ENCODE peak calls at places on chromosomes 4 and X, in five cellular contexts. One of them, this sample, is unnamed.
A peak's percentile ranks its signal among the peaks of the same experiment; 100 is the strongest.

GRCh38 chrX:53047228-53047627 is 1.4 kb upstream of the GPR173 start:
- DNase-seq in SK-N-MC: no peak
- DNase-seq in GM23248: peak; percentile 51
- DNase-seq in fibroblast of lung: peak; percentile 13
- DNase-seq in mammary epithelial cell: no peak
- DNase-seq in this sample: no peak

GRCh38 chrX:13876652-13877051 is 59.8 kb upstream of the GPM6B start:
- DNase-seq in SK-N-MC: no peak
- DNase-seq in fibroblast of lung: peak; percentile 59
- DNase-seq in mammary epithelial cell: peak; percentile 66
- DNase-seq in GM23248: peak; percentile 40
- DNase-seq in this sample: peak; percentile 52

GRCh38 chrX:39492495-39493162 is 605.1 kb downstream of the BCOR start:
- DNase-seq in fibroblast of lung: no peak
- DNase-seq in GM23248: no peak
- DNase-seq in mammary epithelial cell: peak; percentile 14
- DNase-seq in SK-N-MC: no peak
- DNase-seq in this sample: no peak

GRCh38 chrX:107355533-107355932 is 93.9 kb upstream of the FRMPD3 start:
- DNase-seq in GM23248: no peak
- DNase-seq in SK-N-MC: no peak
- DNase-seq in fibroblast of lung: no peak
- DNase-seq in mammary epithelial cell: no peak
- DNase-seq in this sample: no peak

GRCh38 chr4:179051211-179051610 is 1609.0 kb upstream of the AGA start:
- DNase-seq in SK-N-MC: no peak
- DNase-seq in fibroblast of lung: no peak
- DNase-seq in mammary epithelial cell: no peak
- DNase-seq in GM23248: no peak
- DNase-seq in this sample: no peak

GRCh38 chr4:121070696-121071639 is 1.4 kb downstream of the NDNF start:
- DNase-seq in mammary epithelial cell: no peak
- DNase-seq in SK-N-MC: no peak
- DNase-seq in GM23248: peak; percentile 85
- DNase-seq in fibroblast of lung: peak; percentile 43
- DNase-seq in this sample: no peak

GRCh38 chr4:53943345-53944085 is 120.9 kb downstream of the CHIC2 start:
- DNase-seq in GM23248: peak; percentile 85
- DNase-seq in SK-N-MC: no peak
- DNase-seq in fibroblast of lung: peak; percentile 71
- DNase-seq in mammary epithelial cell: peak; percentile 93
- DNase-seq in this sample: no peak

GRCh38 chrX:79169484-79169883 is 25.0 kb downstream of the GPR174 start:
- DNase-seq in GM23248: no peak
- DNase-seq in fibroblast of lung: no peak
- DNase-seq in mammary epithelial cell: no peak
- DNase-seq in SK-N-MC: peak; percentile 62
- DNase-seq in this sample: no peak

GRCh38 chr4:54274786-54275503 is 45.9 kb downstream of the PDGFRA start:
- DNase-seq in fibroblast of lung: no peak
- DNase-seq in SK-N-MC: no peak
- DNase-seq in GM23248: peak; percentile 48
- DNase-seq in mammary epithelial cell: no peak
- DNase-seq in this sample: no peak

GRCh38 chrX:134692990-134693389 is 34.7 kb upstream of the PLAC1 start:
- DNase-seq in SK-N-MC: no peak
- DNase-seq in fibroblast of lung: peak; percentile 38
- DNase-seq in mammary epithelial cell: peak; percentile 61
- DNase-seq in GM23248: peak; percentile 72
- DNase-seq in this sample: no peak

GRCh38 chrX:132489256-132490085 is 633 bp upstream of the MBNL3 start:
- DNase-seq in SK-N-MC: no peak
- DNase-seq in mammary epithelial cell: peak; percentile 66
- DNase-seq in fibroblast of lung: peak; percentile 62
- DNase-seq in GM23248: peak; percentile 58
- DNase-seq in this sample: no peak

GRCh38 chr4:43352859-43353258 is 460.3 kb downstream of the GRXCR1 start:
- DNase-seq in fibroblast of lung: no peak
- DNase-seq in mammary epithelial cell: no peak
- DNase-seq in SK-N-MC: no peak
- DNase-seq in GM23248: no peak
- DNase-seq in this sample: no peak

GRCh38 chrX:120120223-120120622 is 4.5 kb upstream of the RHOXF1 start:
- DNase-seq in SK-N-MC: no peak
- DNase-seq in fibroblast of lung: peak; percentile 8
- DNase-seq in GM23248: no peak
- DNase-seq in mammary epithelial cell: no peak
- DNase-seq in this sample: no peak

GRCh38 chrX:72027024-72027913 is 104.4 kb downstream of the RTL5 start:
- DNase-seq in GM23248: peak; percentile 57
- DNase-seq in fibroblast of lung: no peak
- DNase-seq in SK-N-MC: no peak
- DNase-seq in mammary epithelial cell: no peak
- DNase-seq in this sample: no peak

GRCh38 chr4:15117270-15117946 is 115.1 kb downstream of the CPEB2 start:
- DNase-seq in fibroblast of lung: no peak
- DNase-seq in mammary epithelial cell: no peak
- DNase-seq in GM23248: peak; percentile 29
- DNase-seq in SK-N-MC: no peak
- DNase-seq in this sample: peak; percentile 13

GRCh38 chrX:17605676-17606075 is 131.6 kb upstream of the SCML1 start:
- DNase-seq in fibroblast of lung: peak; percentile 48
- DNase-seq in mammary epithelial cell: no peak
- DNase-seq in SK-N-MC: no peak
- DNase-seq in GM23248: no peak
- DNase-seq in this sample: no peak

GRCh38 chrX:130170752-130171445 is 863 bp upstream of the RAB33A start:
- DNase-seq in mammary epithelial cell: no peak
- DNase-seq in fibroblast of lung: no peak
- DNase-seq in GM23248: peak; percentile 11
- DNase-seq in SK-N-MC: no peak
- DNase-seq in this sample: no peak

GRCh38 chr4:168408620-168409019 is 71.7 kb downstream of the DDX60L start:
- DNase-seq in fibroblast of lung: peak; percentile 99
- DNase-seq in mammary epithelial cell: peak; percentile 88
- DNase-seq in SK-N-MC: peak; percentile 37
- DNase-seq in GM23248: peak; percentile 94
- DNase-seq in this sample: no peak

GRCh38 chrX:120023259-120023658 is 54.2 kb downstream of the RHOXF2B start:
- DNase-seq in fibroblast of lung: no peak
- DNase-seq in mammary epithelial cell: no peak
- DNase-seq in SK-N-MC: no peak
- DNase-seq in GM23248: no peak
- DNase-seq in this sample: no peak

GRCh38 chr4:153267013-153267412 is 62.8 kb downstream of the TRIM2 start:
- DNase-seq in GM23248: no peak
- DNase-seq in fibroblast of lung: peak; percentile 93
- DNase-seq in SK-N-MC: no peak
- DNase-seq in mammary epithelial cell: no peak
- DNase-seq in this sample: no peak

GRCh38 chrX:39814391-39814790 is 283.4 kb downstream of the BCOR start:
- DNase-seq in mammary epithelial cell: no peak
- DNase-seq in GM23248: peak; percentile 53
- DNase-seq in SK-N-MC: no peak
- DNase-seq in fibroblast of lung: peak; percentile 45
- DNase-seq in this sample: no peak

GRCh38 chr4:136637071-136637777 is 895.1 kb downstream of the PCDH18 start:
- DNase-seq in GM23248: peak; percentile 28
- DNase-seq in mammary epithelial cell: no peak
- DNase-seq in SK-N-MC: no peak
- DNase-seq in fibroblast of lung: peak; percentile 18
- DNase-seq in this sample: no peak

GRCh38 chrX:150405576-150405975 is 42.5 kb downstream of the MAMLD1 start:
- DNase-seq in SK-N-MC: no peak
- DNase-seq in GM23248: no peak
- DNase-seq in mammary epithelial cell: no peak
- DNase-seq in fibroblast of lung: no peak
- DNase-seq in this sample: no peak

GRCh38 chr4:127685292-127685691 is 44.9 kb upstream of the SLC25A31 start:
- DNase-seq in mammary epithelial cell: peak; percentile 74
- DNase-seq in GM23248: peak; percentile 26
- DNase-seq in SK-N-MC: no peak
- DNase-seq in fibroblast of lung: no peak
- DNase-seq in this sample: no peak

GRCh38 chr4:149522031-149522430 is 293.6 kb downstream of the IQCM start:
- DNase-seq in mammary epithelial cell: no peak
- DNase-seq in GM23248: no peak
- DNase-seq in SK-N-MC: no peak
- DNase-seq in fibroblast of lung: peak; percentile 28
- DNase-seq in this sample: no peak

GRCh38 chr4:80454040-80454439 is 118.5 kb downstream of the CFAP299 start:
- DNase-seq in fibroblast of lung: no peak
- DNase-seq in GM23248: peak; percentile 17
- DNase-seq in SK-N-MC: no peak
- DNase-seq in mammary epithelial cell: peak; percentile 79
- DNase-seq in this sample: peak; percentile 65

GRCh38 chr4:128663325-128663724 is 146.2 kb upstream of the JADE1 start:
- DNase-seq in SK-N-MC: no peak
- DNase-seq in mammary epithelial cell: no peak
- DNase-seq in GM23248: no peak
- DNase-seq in fibroblast of lung: no peak
- DNase-seq in this sample: no peak

GRCh38 chrX:39837688-39838087 is 260.1 kb downstream of the BCOR start:
- DNase-seq in GM23248: no peak
- DNase-seq in mammary epithelial cell: no peak
- DNase-seq in SK-N-MC: no peak
- DNase-seq in fibroblast of lung: no peak
- DNase-seq in this sample: no peak

DNA sequence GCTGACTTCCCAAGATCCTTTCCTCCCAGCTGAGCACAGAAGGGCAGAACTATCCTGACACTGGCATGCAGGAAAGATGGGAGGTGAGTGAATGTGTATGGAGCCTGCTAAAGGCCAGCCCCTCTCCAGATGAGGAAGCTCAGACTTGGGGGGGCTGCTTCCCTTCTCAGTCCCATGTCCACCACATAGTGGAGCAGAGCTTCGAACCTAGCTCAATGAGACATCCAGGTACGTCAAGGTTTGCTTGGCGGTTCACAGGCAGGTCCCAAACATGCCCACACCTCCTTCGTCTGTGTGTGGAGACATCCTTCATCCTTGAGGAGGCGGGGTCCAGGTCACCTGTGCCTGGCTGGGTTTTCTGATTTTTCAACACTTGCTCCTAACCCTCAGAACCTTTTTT is 31.3 kb downstream of the ACSL1 start:
- DNase-seq in fibroblast of lung: no peak
- DNase-seq in mammary epithelial cell: no peak
- DNase-seq in GM23248: no peak
- DNase-seq in SK-N-MC: no peak
- DNase-seq in this sample: no peak
- TF ChIP-seq EZH2 in fibroblast of lung: no peak
- TF ChIP-seq EZH2 in mammary epithelial cell: no peak
- TF ChIP-seq EZH2 in GM23248: no peak
- TF ChIP-seq EZH2 in SK-N-MC: no peak
- TF ChIP-seq EZH2 in this sample: no peak

DNA sequence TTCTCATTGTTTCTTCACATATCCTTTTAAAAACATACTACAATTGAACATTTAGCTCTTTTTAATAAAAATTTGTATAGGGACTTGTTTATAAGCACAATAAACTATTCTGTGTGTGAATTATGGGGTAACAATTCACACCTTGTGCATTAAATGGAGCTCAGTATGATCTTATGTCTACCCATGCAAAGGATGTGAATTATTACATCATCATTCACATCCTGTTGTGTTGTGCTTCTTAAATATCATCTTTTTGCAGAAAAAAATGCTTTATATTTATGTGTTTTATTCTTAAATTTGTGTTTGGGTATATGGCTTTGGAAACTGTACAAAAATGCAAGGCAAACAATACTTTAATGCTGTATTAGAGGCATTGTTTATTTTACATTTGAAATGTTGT is 96.7 kb upstream of the PABPC4L start:
- DNase-seq in mammary epithelial cell: no peak
- DNase-seq in fibroblast of lung: no peak
- DNase-seq in GM23248: no peak
- DNase-seq in SK-N-MC: no peak
- DNase-seq in this sample: no peak
- H3K9ac ChIP-seq in mammary epithelial cell: no peak overlapping the region
- H3K9ac ChIP-seq in fibroblast of lung: no peak overlapping the region
- H3K9ac ChIP-seq in GM23248: no peak overlapping the region
- H3K9ac ChIP-seq in SK-N-MC: no peak overlapping the region
- H3K9ac ChIP-seq in this sample: no peak overlapping the region

GRCh38 chr4:133148690-133149363 is at the start of gene PCDH10:
- DNase-seq in SK-N-MC: peak; percentile 75
- DNase-seq in mammary epithelial cell: peak; percentile 77
- DNase-seq in GM23248: peak; percentile 91
- DNase-seq in fibroblast of lung: peak; percentile 95
- DNase-seq in this sample: no peak
- TF ChIP-seq EZH2 in SK-N-MC: no peak
- TF ChIP-seq EZH2 in mammary epithelial cell: peak; percentile 75
- TF ChIP-seq EZH2 in GM23248: no peak
- TF ChIP-seq EZH2 in fibroblast of lung: no peak
- TF ChIP-seq EZH2 in this sample: no peak

GRCh38 chrX:75151828-75152592 is 4.1 kb downstream of the ABCB7 start:
- DNase-seq in mammary epithelial cell: no peak
- DNase-seq in SK-N-MC: no peak
- DNase-seq in GM23248: peak; percentile 1
- DNase-seq in fibroblast of lung: no peak
- DNase-seq in this sample: no peak

GRCh38 chrX:75155830-75156525 is at the start of gene ABCB7:
- DNase-seq in GM23248: peak; percentile 79
- DNase-seq in fibroblast of lung: peak; percentile 83
- DNase-seq in SK-N-MC: peak; percentile 34
- DNase-seq in mammary epithelial cell: peak; percentile 64
- DNase-seq in this sample: no peak

GRCh38 chrX:75156537-75156945 is 458 bp upstream of the ABCB7 start:
- DNase-seq in mammary epithelial cell: peak; percentile 3
- DNase-seq in GM23248: peak; percentile 44
- DNase-seq in SK-N-MC: no peak
- DNase-seq in fibroblast of lung: peak; percentile 50
- DNase-seq in this sample: no peak

GRCh38 chrX:75155454-75155829 is 641 bp downstream of the ABCB7 start:
- DNase-seq in fibroblast of lung: peak; percentile 1
- DNase-seq in SK-N-MC: no peak
- DNase-seq in GM23248: peak; percentile 50
- DNase-seq in mammary epithelial cell: peak; percentile 11
- DNase-seq in this sample: no peak

DNA sequence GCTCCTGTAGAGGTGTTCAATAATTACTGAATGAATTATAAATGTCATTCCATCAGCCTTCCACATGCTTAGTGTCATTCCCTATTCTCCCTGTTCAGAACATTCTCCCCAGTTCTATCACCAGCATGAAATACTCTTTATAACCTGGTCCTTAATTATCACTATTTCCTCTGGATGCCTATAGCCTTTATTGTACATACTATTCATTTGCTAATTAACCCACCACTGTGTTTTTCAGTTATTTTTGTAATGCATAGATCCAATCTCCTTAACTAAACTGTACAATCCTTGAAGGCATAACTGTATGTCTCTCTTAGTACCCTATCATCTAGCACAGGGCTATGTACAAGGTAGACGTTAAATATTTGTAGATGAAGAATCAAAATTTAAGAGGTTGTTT is 1.2 kb downstream of the ABCB7 start:
- DNase-seq in GM23248: no peak
- DNase-seq in SK-N-MC: no peak
- DNase-seq in fibroblast of lung: no peak
- DNase-seq in mammary epithelial cell: no peak
- DNase-seq in this sample: no peak
- H3K9ac ChIP-seq in GM23248: peak overlapping the region; percentile 97
- H3K9ac ChIP-seq in SK-N-MC: peak overlapping the region; percentile 87
- H3K9ac ChIP-seq in fibroblast of lung: no peak overlapping the region
- H3K9ac ChIP-seq in mammary epithelial cell: no peak overlapping the region
- H3K9ac ChIP-seq in this sample: no peak overlapping the region

This sample was measured in keratinocyte.